ENCODE peak calls at places on chromosomes 16 and 17, in seven cellular contexts. One of them, this sample, is unnamed.

GRCh38 chr16:18983565-18984424 is at the start of gene TMC7:
- DNase-seq in GM23248: peak; percentile 93
- DNase-seq in effector memory CD4-positive, alpha-beta T cell: no peak
- DNase-seq in transverse colon: peak; percentile 90
- DNase-seq in mesendoderm: peak; percentile 96
- DNase-seq in psoas muscle: peak; percentile 81
- DNase-seq in neural progenitor cell: peak; percentile 97
- DNase-seq in this sample: peak; percentile 81

GRCh38 chr16:25271421-25271820 is 13.8 kb upstream of the ZKSCAN2 start:
- DNase-seq in effector memory CD4-positive, alpha-beta T cell: no peak
- DNase-seq in psoas muscle: no peak
- DNase-seq in GM23248: no peak
- DNase-seq in transverse colon: no peak
- DNase-seq in mesendoderm: no peak
- DNase-seq in neural progenitor cell: no peak
- DNase-seq in this sample: no peak

GRCh38 chr17:27980035-27980434 is 62.4 kb upstream of the NLK start:
- DNase-seq in transverse colon: no peak
- DNase-seq in GM23248: peak; percentile 39
- DNase-seq in psoas muscle: no peak
- DNase-seq in mesendoderm: peak; percentile 76
- DNase-seq in neural progenitor cell: no peak
- DNase-seq in effector memory CD4-positive, alpha-beta T cell: no peak
- DNase-seq in this sample: no peak

GRCh38 chr17:28497931-28498330 is 8.2 kb upstream of the FOXN1 start:
- DNase-seq in neural progenitor cell: no peak
- DNase-seq in transverse colon: no peak
- DNase-seq in mesendoderm: peak; percentile 36
- DNase-seq in effector memory CD4-positive, alpha-beta T cell: no peak
- DNase-seq in GM23248: no peak
- DNase-seq in psoas muscle: no peak
- DNase-seq in this sample: peak; percentile 92

GRCh38 chr16:4690946-4691665 is 2.3 kb upstream of the NUDT16L1 start:
- DNase-seq in mesendoderm: no peak
- DNase-seq in neural progenitor cell: no peak
- DNase-seq in GM23248: no peak
- DNase-seq in psoas muscle: peak; percentile 43
- DNase-seq in effector memory CD4-positive, alpha-beta T cell: no peak
- DNase-seq in transverse colon: no peak
- DNase-seq in this sample: no peak

GRCh38 chr16:21239646-21240045 is 6.1 kb downstream of the ANKS4B start:
- DNase-seq in psoas muscle: no peak
- DNase-seq in GM23248: no peak
- DNase-seq in effector memory CD4-positive, alpha-beta T cell: no peak
- DNase-seq in transverse colon: no peak
- DNase-seq in neural progenitor cell: no peak
- DNase-seq in mesendoderm: no peak
- DNase-seq in this sample: no peak

GRCh38 chr17:63039342-63039741 is 73.3 kb downstream of the TANC2 start:
- DNase-seq in GM23248: no peak
- DNase-seq in neural progenitor cell: no peak
- DNase-seq in mesendoderm: no peak
- DNase-seq in transverse colon: no peak
- DNase-seq in effector memory CD4-positive, alpha-beta T cell: no peak
- DNase-seq in psoas muscle: no peak
- DNase-seq in this sample: no peak

GRCh38 chr17:3845361-3845753 is 689 bp downstream of the NCBP3 start:
- DNase-seq in effector memory CD4-positive, alpha-beta T cell: no peak
- DNase-seq in transverse colon: peak; percentile 24
- DNase-seq in psoas muscle: no peak
- DNase-seq in GM23248: peak; percentile 58
- DNase-seq in neural progenitor cell: no peak
- DNase-seq in mesendoderm: peak; percentile 55
- DNase-seq in this sample: no peak

GRCh38 chr16:72241930-72242329 is 70.0 kb upstream of the PMFBP1 start:
- DNase-seq in mesendoderm: peak; percentile 58
- DNase-seq in GM23248: peak; percentile 76
- DNase-seq in effector memory CD4-positive, alpha-beta T cell: no peak
- DNase-seq in neural progenitor cell: peak; percentile 48
- DNase-seq in transverse colon: peak; percentile 19
- DNase-seq in psoas muscle: no peak
- DNase-seq in this sample: peak; percentile 54

DNA sequence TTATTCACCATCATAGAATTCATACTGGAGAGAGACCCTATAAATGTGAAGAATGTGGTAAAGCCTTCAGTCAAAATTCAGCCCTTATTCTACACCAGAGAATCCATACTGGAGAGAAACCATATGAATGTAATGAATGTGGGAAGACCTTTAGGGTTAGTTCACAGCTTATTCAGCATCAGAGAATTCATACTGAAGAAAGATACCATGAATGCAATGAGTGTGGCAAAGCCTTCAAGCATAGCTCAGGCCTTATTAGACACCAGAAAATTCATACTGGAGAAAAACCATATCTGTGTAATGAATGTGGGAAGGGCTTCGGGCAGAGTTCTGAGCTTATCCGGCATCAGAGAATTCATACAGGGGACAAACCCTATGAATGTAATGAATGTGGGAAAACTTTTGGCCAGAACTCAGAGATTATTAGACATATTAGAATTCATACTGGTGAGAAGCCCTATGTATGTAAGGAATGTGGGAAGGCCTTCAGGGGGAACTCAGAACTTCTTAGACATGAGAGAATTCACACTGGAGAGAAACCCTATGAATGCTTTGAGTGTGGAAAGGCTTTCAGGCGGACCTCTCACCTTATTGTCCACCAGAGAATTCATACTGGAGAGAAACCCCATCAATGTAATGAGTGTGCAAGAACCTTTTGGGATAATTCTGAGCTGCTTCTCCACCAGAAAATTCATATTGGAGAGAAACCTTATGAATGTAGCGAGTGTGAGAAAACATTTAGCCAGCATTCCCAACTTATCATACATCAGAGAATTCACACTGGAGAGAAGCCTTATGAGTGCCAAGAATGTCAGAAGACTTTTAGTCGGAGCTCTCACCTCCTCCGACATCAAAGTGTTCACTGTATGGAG is 14.1 kb downstream of the ZFP3 start:
- DNase-seq in transverse colon: no peak
- DNase-seq in GM23248: no peak
- DNase-seq in effector memory CD4-positive, alpha-beta T cell: no peak
- DNase-seq in psoas muscle: no peak
- DNase-seq in mesendoderm: no peak
- DNase-seq in neural progenitor cell: no peak
- DNase-seq in this sample: no peak
- H3K36me3 ChIP-seq in transverse colon: peaks cover 49% of the 10 kb centered on the region
- H3K36me3 ChIP-seq in GM23248: peaks cover 37% of the 10 kb centered on the region
- H3K36me3 ChIP-seq in effector memory CD4-positive, alpha-beta T cell: peaks cover 50% of the 10 kb centered on the region
- H3K36me3 ChIP-seq in psoas muscle: peaks cover 48% of the 10 kb centered on the region
- H3K36me3 ChIP-seq in mesendoderm: no peaks in the 10 kb centered on the region
- H3K36me3 ChIP-seq in neural progenitor cell: no peaks in the 10 kb centered on the region
- H3K36me3 ChIP-seq in this sample: peaks cover 30% of the 10 kb centered on the region

DNA sequence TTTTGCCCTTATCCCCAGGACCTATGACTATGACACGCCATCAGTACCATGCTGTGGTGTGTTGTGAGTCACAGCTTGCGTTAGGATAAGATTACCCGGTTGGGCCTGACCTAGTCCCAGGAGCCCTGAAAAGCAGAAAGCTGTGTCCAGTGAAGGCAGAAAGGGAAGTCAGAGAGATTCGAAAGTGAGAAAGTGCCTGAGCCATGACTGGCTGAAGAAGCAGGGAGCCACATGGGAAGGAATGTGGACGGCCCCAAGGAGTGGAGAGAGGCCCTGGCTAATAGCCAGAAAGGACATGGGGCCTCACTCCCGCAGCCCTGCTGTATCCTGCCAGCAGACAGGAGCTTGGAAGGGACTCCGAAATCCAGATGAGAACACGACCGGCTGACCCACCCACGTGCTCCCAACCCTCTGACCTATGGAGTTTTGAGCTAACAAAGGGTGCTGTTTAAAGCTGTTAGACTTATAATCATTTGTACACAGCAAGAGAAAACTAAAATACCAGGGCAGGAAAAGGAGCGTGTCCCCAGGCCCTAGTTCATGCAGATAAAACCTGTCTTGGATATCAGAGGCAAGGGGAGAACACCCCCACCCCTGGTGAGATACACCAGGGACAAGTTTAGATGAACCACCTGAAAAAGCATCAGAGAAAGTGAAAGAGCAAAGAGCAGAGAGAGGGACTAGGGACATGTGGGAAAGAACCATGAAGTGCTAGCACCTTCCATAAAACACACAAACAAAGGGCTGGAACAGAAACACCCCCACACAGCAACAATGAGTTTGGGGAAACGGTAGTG is 115.3 kb downstream of the SLC39A11 start:
- DNase-seq in mesendoderm: peak; percentile 72
- DNase-seq in psoas muscle: peak; percentile 56
- DNase-seq in transverse colon: peak; percentile 23
- DNase-seq in GM23248: peak; percentile 92
- DNase-seq in effector memory CD4-positive, alpha-beta T cell: no peak
- DNase-seq in neural progenitor cell: no peak
- DNase-seq in this sample: peak; percentile 64
- H3K4me3 ChIP-seq in mesendoderm: no peak overlapping the region
- H3K4me3 ChIP-seq in psoas muscle: no peak overlapping the region
- H3K4me3 ChIP-seq in transverse colon: no peak overlapping the region
- H3K4me3 ChIP-seq in GM23248: peak overlapping the region; percentile 35
- H3K4me3 ChIP-seq in effector memory CD4-positive, alpha-beta T cell: no peak overlapping the region
- H3K4me3 ChIP-seq in neural progenitor cell: no peak overlapping the region
- H3K4me3 ChIP-seq in this sample: no peak overlapping the region

GRCh38 chr16:67699265-67699664 is 19.9 kb downstream of the GFOD2 start:
- DNase-seq in GM23248: no peak
- DNase-seq in mesendoderm: no peak
- DNase-seq in neural progenitor cell: no peak
- DNase-seq in transverse colon: no peak
- DNase-seq in psoas muscle: no peak
- DNase-seq in effector memory CD4-positive, alpha-beta T cell: no peak
- DNase-seq in this sample: no peak

GRCh38 chr16:67703626-67704025 is 15.5 kb downstream of the GFOD2 start:
- DNase-seq in GM23248: no peak
- DNase-seq in neural progenitor cell: no peak
- DNase-seq in effector memory CD4-positive, alpha-beta T cell: no peak
- DNase-seq in psoas muscle: no peak
- DNase-seq in mesendoderm: no peak
- DNase-seq in transverse colon: no peak
- DNase-seq in this sample: no peak

GRCh38 chr16:67701420-67701819 is 17.7 kb downstream of the GFOD2 start:
- DNase-seq in psoas muscle: no peak
- DNase-seq in neural progenitor cell: no peak
- DNase-seq in GM23248: no peak
- DNase-seq in transverse colon: no peak
- DNase-seq in mesendoderm: no peak
- DNase-seq in effector memory CD4-positive, alpha-beta T cell: no peak
- DNase-seq in this sample: no peak

GRCh38 chr16:67704110-67704509 is 15.0 kb downstream of the GFOD2 start:
- DNase-seq in mesendoderm: no peak
- DNase-seq in neural progenitor cell: no peak
- DNase-seq in GM23248: no peak
- DNase-seq in transverse colon: no peak
- DNase-seq in psoas muscle: no peak
- DNase-seq in effector memory CD4-positive, alpha-beta T cell: no peak
- DNase-seq in this sample: no peak

DNA sequence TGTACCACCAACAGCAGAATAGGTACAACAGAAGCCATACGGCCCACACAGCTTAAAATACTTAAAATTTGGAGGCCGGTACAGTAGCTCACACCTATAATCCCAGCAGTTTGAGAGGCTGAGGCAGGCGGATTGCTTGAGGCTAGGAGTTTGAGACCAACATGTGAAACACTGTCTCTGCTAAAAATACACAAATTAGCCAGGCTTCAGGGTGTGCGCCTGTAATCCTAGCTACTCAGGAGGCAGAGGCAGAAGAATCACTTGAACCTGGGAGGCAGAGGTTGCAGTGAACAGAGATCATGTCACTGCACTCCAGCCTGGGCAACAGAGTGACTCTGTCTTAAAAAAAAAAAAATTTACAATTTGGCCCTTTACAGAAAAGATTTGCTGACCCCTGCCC is 17.0 kb downstream of the GFOD2 start:
- DNase-seq in psoas muscle: no peak
- DNase-seq in GM23248: no peak
- DNase-seq in transverse colon: no peak
- DNase-seq in neural progenitor cell: no peak
- DNase-seq in mesendoderm: no peak
- DNase-seq in effector memory CD4-positive, alpha-beta T cell: no peak
- DNase-seq in this sample: no peak
- H3K36me3 ChIP-seq in psoas muscle: no peaks in the 10 kb centered on the region
- H3K36me3 ChIP-seq in GM23248: no peaks in the 10 kb centered on the region
- H3K36me3 ChIP-seq in transverse colon: no peaks in the 10 kb centered on the region
- H3K36me3 ChIP-seq in neural progenitor cell: no peaks in the 10 kb centered on the region
- H3K36me3 ChIP-seq in mesendoderm: no peaks in the 10 kb centered on the region
- H3K36me3 ChIP-seq in effector memory CD4-positive, alpha-beta T cell: no peaks in the 10 kb centered on the region
- H3K36me3 ChIP-seq in this sample: no peaks in the 10 kb centered on the region

GRCh38 chr17:80477647-80478478 is 1.5 kb upstream of the NPTX1 start:
- DNase-seq in neural progenitor cell: peak; percentile 91
- DNase-seq in psoas muscle: peak; percentile 81
- DNase-seq in mesendoderm: peak; percentile 74
- DNase-seq in effector memory CD4-positive, alpha-beta T cell: no peak
- DNase-seq in transverse colon: peak; percentile 35
- DNase-seq in GM23248: peak; percentile 83
- DNase-seq in this sample: no peak
- H3K4me3 ChIP-seq in neural progenitor cell: peak overlapping the region; percentile 54
- H3K4me3 ChIP-seq in psoas muscle: peak overlapping the region; percentile 64
- H3K4me3 ChIP-seq in mesendoderm: no peak overlapping the region
- H3K4me3 ChIP-seq in effector memory CD4-positive, alpha-beta T cell: peak overlapping the region; percentile 47
- H3K4me3 ChIP-seq in transverse colon: peak overlapping the region; percentile 37
- H3K4me3 ChIP-seq in GM23248: peak overlapping the region; percentile 49
- H3K4me3 ChIP-seq in this sample: no peak overlapping the region